ENCODE peak calls at places on chromosomes 11 and 22, in seven cellular contexts. G is mammary epithelial cell, X is endodermal cell, V is neural progenitor cell, C is cardiac muscle cell, L is Peyer's patch, U is IMR-90. J is an unnamed sample.

GRCh38 chr11:65646921-65647701 is 9.2 kb downstream of the SIPA1 start:
- DNase-seq in G (no peak), X (peak; percentile 90), V (peak; percentile 57), C (no peak), L (no peak), U (no peak), J (peak; percentile 56)

GRCh38 chr22:46593211-46593676 is 26.9 kb upstream of the GRAMD4 start:
- DNase-seq in G (no peak), X (no peak), V (peak; percentile 1), C (no peak), L (peak; percentile 78), U (no peak), J (no peak)

GRCh38 chr11:78432058-78432515 is 14.5 kb upstream of the GAB2 start:
- DNase-seq in G (no peak), X (peak; percentile 68), V (peak; percentile 52), C (peak; percentile 16), L (no peak), U (no peak), J (peak; percentile 53)

GRCh38 chr11:109795234-109795633 is 298.0 kb upstream of the ZC3H12C start:
- DNase-seq in G (no peak), X (no peak), V (no peak), C (no peak), L (no peak), U (peak; percentile 59), J (no peak)

GRCh38 chr11:126917531-126918204 is 82.9 kb downstream of the KIRREL3 start:
- DNase-seq in G (peak; percentile 96), X (no peak), V (no peak), C (no peak), L (no peak), U (peak; percentile 99), J (no peak)

GRCh38 chr11:15940462-15941205 is 415.7 kb downstream of the SOX6 start:
- DNase-seq in G (no peak), X (no peak), V (no peak), C (no peak), L (no peak), U (no peak), J (no peak)

GRCh38 chr11:118136826-118137225 is 15.8 kb downstream of the SCN4B start:
- DNase-seq in G (no peak), X (no peak), V (no peak), C (no peak), L (no peak), U (no peak), J (no peak)

GRCh38 chr22:37169412-37169811 is 18.6 kb downstream of the C1QTNF6 start:
- DNase-seq in G (no peak), X (no peak), V (no peak), C (no peak), L (no peak), U (no peak), J (no peak)

GRCh38 chr11:116730568-116730967 is 42.2 kb downstream of the BUD13 start:
- DNase-seq in G (no peak), X (peak; percentile 40), V (no peak), C (no peak), L (no peak), U (no peak), J (no peak)

GRCh38 chr11:78504708-78505107 is 70.0 kb downstream of the NARS2 start:
- DNase-seq in G (no peak), X (no peak), V (no peak), C (peak; percentile 13), L (no peak), U (no peak), J (no peak)

GRCh38 chr11:73011126-73011817 is 130.8 kb downstream of the FCHSD2 start:
- DNase-seq in G (no peak), X (no peak), V (no peak), C (no peak), L (no peak), U (no peak), J (no peak)

GRCh38 chr11:1131033-1131911 is 26.5 kb upstream of the MUC5AC start:
- DNase-seq in G (no peak), X (peak; percentile 50), V (no peak), C (no peak), L (no peak), U (no peak), J (no peak)

GRCh38 chr11:369336-370018 is at the start of gene B4GALNT4:
- DNase-seq in G (no peak), X (peak; percentile 63), V (peak; percentile 78), C (peak; percentile 80), L (no peak), U (peak; percentile 23), J (no peak)

GRCh38 chr11:114099392-114100178 is 40.1 kb downstream of the ZBTB16 start:
- DNase-seq in G (no peak), X (no peak), V (no peak), C (no peak), L (no peak), U (no peak), J (no peak)

GRCh38 chr11:59668188-59668949 is 468 bp downstream of the PATL1 start:
- DNase-seq in G (peak; percentile 71), X (peak; percentile 89), V (peak; percentile 94), C (peak; percentile 74), L (peak; percentile 47), U (peak; percentile 28), J (peak; percentile 10)

GRCh38 chr11:38547464-38547863 is 1949.4 kb upstream of the RAG2 start:
- DNase-seq in G (peak; percentile 31), X (no peak), V (no peak), C (no peak), L (no peak), U (no peak), J (no peak)

GRCh38 chr11:134019500-134019899 is 49.4 kb upstream of the JAM3 start:
- DNase-seq in G (no peak), X (no peak), V (no peak), C (no peak), L (no peak), U (no peak), J (no peak)

GRCh38 chr11:62142043-62142375 is 18.2 kb downstream of the INCENP start:
- DNase-seq in G (no peak), X (peak; percentile 29), V (no peak), C (no peak), L (no peak), U (no peak), J (no peak)

GRCh38 chr11:70739091-70739490 is 340.8 kb downstream of the CTTN start:
- DNase-seq in G (no peak), X (no peak), V (no peak), C (no peak), L (no peak), U (no peak), J (no peak)

GRCh38 chr11:112538529-112538928 is 277.9 kb upstream of the PLET1 start:
- DNase-seq in G (no peak), X (no peak), V (no peak), C (no peak), L (no peak), U (no peak), J (no peak)

GRCh38 chr11:124865181-124865901 is at the start of gene ROBO3:
- DNase-seq in G (no peak), X (peak; percentile 68), V (peak; percentile 48), C (no peak), L (no peak), U (no peak), J (no peak)

GRCh38 chr22:25758316-25758715 is 16.3 kb downstream of the MYO18B start:
- DNase-seq in G (no peak), X (no peak), V (no peak), C (no peak), L (no peak), U (no peak), J (no peak)

GRCh38 chr22:50209893-50210292 is 9.1 kb downstream of the SELENOO start:
- DNase-seq in G (peak; percentile 37), X (peak; percentile 79), V (peak; percentile 65), C (peak; percentile 71), L (peak; percentile 72), U (peak; percentile 57), J (peak; percentile 79)

GRCh38 chr22:45469573-45470383 is 32.9 kb upstream of the FBLN1 start:
- DNase-seq in G (peak; percentile 78), X (no peak), V (no peak), C (no peak), L (no peak), U (no peak), J (no peak)

GRCh38 chr11:112280268-112281126 is 19.8 kb upstream of the PLET1 start:
- DNase-seq in G (peak; percentile 68), X (peak; percentile 85), V (peak; percentile 91), C (peak; percentile 90), L (peak; percentile 73), U (peak; percentile 83), J (peak; percentile 78)

GRCh38 chr11:66951927-66952337 is 6.3 kb downstream of the PC start:
- DNase-seq in G (no peak), X (no peak), V (no peak), C (peak; percentile 45), L (no peak), U (peak; percentile 60), J (peak; percentile 91)

GRCh38 chr11:130831506-130832385 is 84.5 kb downstream of the SNX19 start:
- DNase-seq in G (no peak), X (peak; percentile 62), V (peak; percentile 45), C (no peak), L (no peak), U (peak; percentile 22), J (no peak)

GRCh38 chr22:39309364-39309861 is 10.0 kb downstream of the RPL3 start:
- DNase-seq in G (peak; percentile 81), X (peak; percentile 86), V (no peak), C (no peak), L (no peak), U (no peak), J (no peak)
- H3K4me3 ChIP-seq in G (peak overlapping the region; percentile 12), X (no peak overlapping the region), V (no peak overlapping the region), C (no peak overlapping the region), L (no peak overlapping the region), U (no peak overlapping the region), J (no peak overlapping the region)

DNA sequence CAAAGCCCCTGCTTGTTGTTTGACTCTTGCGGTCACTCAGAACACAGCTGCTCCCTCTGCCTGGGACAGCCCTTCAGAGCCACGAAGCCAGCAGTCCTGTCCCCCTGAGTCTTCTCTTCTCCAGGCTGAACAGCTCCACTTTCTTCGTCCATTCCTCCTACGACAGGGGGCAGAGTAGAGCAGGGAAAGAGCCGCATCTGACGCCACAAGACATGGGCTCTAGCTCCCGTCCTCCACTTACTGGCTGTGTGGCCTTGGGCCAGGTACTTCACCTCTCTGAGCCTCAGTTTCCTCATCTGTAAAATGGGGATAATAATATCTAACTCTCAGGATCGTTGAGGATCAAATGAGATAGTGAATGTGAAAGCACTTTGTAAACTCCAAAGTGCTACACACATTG is 29.9 kb downstream of the CHRDL2 start:
- DNase-seq in G (no peak), X (peak; percentile 82), V (peak; percentile 35), C (no peak), L (no peak), U (no peak), J (no peak)
- TF ChIP-seq CTCF in G (no peak), X (peak; percentile 57), V (peak; percentile 36), C (peak; percentile 29), L (no peak), U (peak; percentile 22), J (no peak)

DNA sequence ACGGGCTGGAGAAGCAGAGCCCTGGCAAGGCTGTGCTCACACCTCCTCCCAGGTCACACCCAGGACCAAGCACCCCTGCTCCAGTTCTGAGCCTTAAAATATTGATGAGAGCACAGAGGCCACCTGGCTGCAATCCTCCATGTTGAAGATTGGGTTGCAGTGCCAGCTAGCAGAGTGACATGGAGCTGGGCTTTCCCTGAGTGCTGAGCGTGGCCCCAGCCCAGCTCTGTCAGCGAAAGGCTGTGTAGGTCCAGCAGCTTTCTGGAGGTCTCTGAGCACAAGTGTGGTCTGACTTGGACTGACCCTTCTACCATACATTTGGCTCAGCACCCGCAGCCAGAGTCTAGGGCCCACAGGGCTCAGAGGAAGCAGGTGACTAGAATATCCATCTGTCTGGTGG is 4.0 kb upstream of the CHKA start:
- DNase-seq in G (no peak), X (no peak), V (no peak), C (no peak), L (no peak), U (no peak), J (no peak)
- H3K4me1 ChIP-seq in G (peaks cover 14% of the 10 kb centered on the region), X (peaks cover 5% of the 10 kb centered on the region), V (peaks cover 8% of the 10 kb centered on the region), C (peaks cover 28% of the 10 kb centered on the region), L (peaks cover 38% of the 10 kb centered on the region), U (peaks cover 8% of the 10 kb centered on the region), J (peaks cover 4% of the 10 kb centered on the region)

GRCh38 chr11:32438883-32439487 is 3.6 kb upstream of the WT1 start:
- DNase-seq in G (no peak), X (peak; percentile 75), V (peak; percentile 66), C (peak; percentile 69), L (no peak), U (no peak), J (no peak)
- H3K4me3 ChIP-seq in G (no peak overlapping the region), X (peak overlapping the region; percentile 68), V (no peak overlapping the region), C (peak overlapping the region; percentile 25), L (no peak overlapping the region), U (no peak overlapping the region), J (no peak overlapping the region)